ENCODE peak calls at places on chromosomes 11 and 22, in six cellular contexts. A, N, E, X, K and H are unnamed samples.

GRCh38 chr11:8056810-8057463 is 24.1 kb upstream of the TUB start:
- DNase-seq in A (no peak), N (peak; percentile 26), E (no peak), X (no peak), K (peak; percentile 49), H (peak; percentile 82)

GRCh38 chr11:130478204-130478701 is 29.8 kb downstream of the ADAMTS15 start:
- DNase-seq in A (no peak), N (peak; percentile 60), E (peak; percentile 78), X (peak; percentile 92), K (peak; percentile 91), H (peak; percentile 88)

GRCh38 chr11:118916842-118917388 is 8.8 kb downstream of the BCL9L start:
- DNase-seq in A (peak; percentile 52), N (no peak), E (peak; percentile 75), X (no peak), K (peak; percentile 68), H (peak; percentile 91)

GRCh38 chr11:131668867-131669780 is 298.7 kb downstream of the NTM start:
- DNase-seq in A (peak; percentile 74), N (peak; percentile 40), E (no peak), X (no peak), K (no peak), H (peak; percentile 71)

GRCh38 chr11:77151804-77152513 is 23.9 kb downstream of the MYO7A start:
- DNase-seq in A (no peak), N (no peak), E (no peak), X (no peak), K (peak; percentile 72), H (peak; percentile 61)

GRCh38 chr11:36699271-36699670 is 101.2 kb upstream of the RAG2 start:
- DNase-seq in A (peak; percentile 12), N (no peak), E (no peak), X (no peak), K (no peak), H (no peak)

GRCh38 chr11:94740083-94740974 is 27.8 kb upstream of the AMOTL1 start:
- DNase-seq in A (peak; percentile 71), N (no peak), E (peak; percentile 59), X (peak; percentile 87), K (no peak), H (peak; percentile 17)

GRCh38 chr11:33411751-33412150 is 154.6 kb downstream of the HIPK3 start:
- DNase-seq in A (no peak), N (no peak), E (no peak), X (no peak), K (no peak), H (no peak)

GRCh38 chr11:110438017-110438416 is 8.3 kb downstream of the FDX1 start:
- DNase-seq in A (no peak), N (no peak), E (no peak), X (no peak), K (no peak), H (no peak)

GRCh38 chr22:41830174-41830573 is 2.7 kb upstream of the SREBF2 start:
- DNase-seq in A (no peak), N (no peak), E (no peak), X (no peak), K (no peak), H (no peak)

GRCh38 chr11:129652828-129653227 is 162.8 kb upstream of the TMEM45B start:
- DNase-seq in A (no peak), N (no peak), E (no peak), X (no peak), K (peak; percentile 81), H (peak; percentile 90)

GRCh38 chr11:112106070-112106469 is 19.4 kb downstream of the SDHD start:
- DNase-seq in A (no peak), N (no peak), E (no peak), X (no peak), K (no peak), H (no peak)

GRCh38 chr11:90134420-90135003 is at the start of gene NAALAD2:
- DNase-seq in A (peak; percentile 90), N (no peak), E (peak; percentile 53), X (peak; percentile 77), K (peak; percentile 45), H (peak; percentile 56)

GRCh38 chr11:86551286-86551685 is 121.1 kb downstream of the ME3 start:
- DNase-seq in A (no peak), N (no peak), E (no peak), X (no peak), K (peak; percentile 98), H (peak; percentile 97)

GRCh38 chr11:83105167-83105566 is 33.5 kb upstream of the RAB30 start:
- DNase-seq in A (no peak), N (no peak), E (no peak), X (no peak), K (no peak), H (no peak)

GRCh38 chr11:134584001-134584561 is 172.0 kb upstream of the B3GAT1 start:
- DNase-seq in A (no peak), N (no peak), E (no peak), X (peak; percentile 40), K (no peak), H (no peak)

GRCh38 chr11:87740968-87741367 is 434.3 kb downstream of the RAB38 start:
- DNase-seq in A (no peak), N (no peak), E (no peak), X (no peak), K (no peak), H (no peak)

GRCh38 chr11:235180-235997 is 753 bp downstream of the SIRT3 start:
- DNase-seq in A (no peak), N (no peak), E (no peak), X (peak; percentile 42), K (peak; percentile 45), H (peak; percentile 29)

GRCh38 chr11:100687630-100688395 is 725 bp downstream of the ARHGAP42 start:
- DNase-seq in A (peak; percentile 71), N (peak; percentile 48), E (peak; percentile 31), X (peak; percentile 80), K (peak; percentile 84), H (peak; percentile 87)

GRCh38 chr22:42905217-42905616 is 48.1 kb upstream of the ARFGAP3 start:
- DNase-seq in A (no peak), N (peak; percentile 51), E (peak; percentile 67), X (no peak), K (no peak), H (no peak)

GRCh38 chr11:68946416-68947090 is 34.2 kb downstream of the MRGPRD start:
- DNase-seq in A (no peak), N (no peak), E (no peak), X (peak; percentile 81), K (peak; percentile 88), H (peak; percentile 89)

GRCh38 chr11:102144357-102145342 is 34.4 kb downstream of the YAP1 start:
- DNase-seq in A (peak; percentile 55), N (peak; percentile 57), E (peak; percentile 32), X (no peak), K (peak; percentile 46), H (peak; percentile 78)

GRCh38 chr11:130407978-130408377 is 20.4 kb downstream of the ADAMTS8 start:
- DNase-seq in A (no peak), N (no peak), E (peak; percentile 42), X (no peak), K (peak; percentile 67), H (peak; percentile 34)

GRCh38 chr11:14420223-14420622 is 61.2 kb upstream of the RRAS2 start:
- DNase-seq in A (no peak), N (no peak), E (no peak), X (no peak), K (no peak), H (no peak)

GRCh38 chr22:31139866-31140716 is at the start of gene PLA2G3:
- DNase-seq in A (peak; percentile 69), N (peak; percentile 78), E (no peak), X (peak; percentile 78), K (peak; percentile 65), H (peak; percentile 84)

GRCh38 chr22:31140746-31141145 is 438 bp upstream of the PLA2G3 start:
- DNase-seq in A (no peak), N (peak; percentile 57), E (no peak), X (peak; percentile 71), K (no peak), H (no peak)

GRCh38 chr22:31138126-31138525 is 2.2 kb downstream of the PLA2G3 start:
- DNase-seq in A (no peak), N (no peak), E (no peak), X (peak; percentile 62), K (no peak), H (no peak)

GRCh38 chr22:31137721-31138120 is 2.6 kb downstream of the PLA2G3 start:
- DNase-seq in A (no peak), N (no peak), E (no peak), X (peak; percentile 63), K (no peak), H (no peak)

DNA sequence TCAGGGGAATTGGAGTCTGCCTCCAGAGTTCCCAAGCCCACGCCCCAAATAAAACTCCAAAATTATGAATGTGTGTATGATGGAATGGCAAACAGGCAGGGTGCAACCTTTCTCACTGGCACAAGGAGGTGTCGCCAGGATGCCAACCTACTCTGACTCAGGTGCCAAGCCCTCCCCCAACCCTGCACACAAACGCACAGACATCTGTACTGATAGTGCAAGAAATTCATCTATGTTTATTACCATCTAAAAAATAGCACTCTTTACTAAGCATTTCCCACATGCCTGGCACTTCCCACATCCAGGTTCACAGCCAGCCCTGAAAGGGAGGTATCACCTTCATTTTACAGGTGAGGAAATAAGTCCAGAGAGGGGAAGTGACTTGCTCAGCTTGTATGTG is 1.2 kb downstream of the PLA2G3 start:
- DNase-seq in A (no peak), N (no peak), E (no peak), X (no peak), K (no peak), H (no peak)
- H3K4me3 ChIP-seq in A (no peak overlapping the region), N (no peak overlapping the region), E (no peak overlapping the region), X (no peak overlapping the region), K (no peak overlapping the region), H (no peak overlapping the region)

GRCh38 chr11:10779086-10779485 is 28.0 kb downstream of the CTR9 start:
- DNase-seq in A (no peak), N (no peak), E (no peak), X (no peak), K (no peak), H (no peak)
- H3K4me3 ChIP-seq in A (no peak overlapping the region), N (no peak overlapping the region), E (no peak overlapping the region), X (no peak overlapping the region), K (no peak overlapping the region), H (no peak overlapping the region)

DNA sequence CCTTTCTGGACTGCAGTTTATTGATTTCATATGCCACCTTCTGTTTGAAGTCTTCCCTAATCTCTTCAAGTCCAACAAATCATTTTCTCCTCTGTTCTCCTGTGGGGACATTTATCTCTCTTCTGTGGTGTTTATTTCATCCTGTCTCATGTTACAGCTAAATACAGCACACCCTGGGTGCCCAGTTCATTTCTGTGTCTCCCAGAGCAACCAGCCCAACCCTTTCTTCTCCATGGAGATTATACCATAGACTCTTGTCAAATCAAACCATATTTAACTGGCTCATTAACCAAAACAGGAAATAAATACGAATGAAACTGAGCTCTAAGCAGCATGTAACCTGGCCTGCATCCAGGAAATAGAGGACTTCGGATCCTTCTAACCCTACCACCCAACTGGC is at the start of gene MS4A8:
- DNase-seq in A (no peak), N (no peak), E (no peak), X (no peak), K (no peak), H (peak; percentile 4)
- H3K4me3 ChIP-seq in A (no peak within 1 kb of the TSS), N (no peak within 1 kb of the TSS), E (no peak within 1 kb of the TSS), X (no peak within 1 kb of the TSS), K (no peak within 1 kb of the TSS), H (no peak within 1 kb of the TSS)

GRCh38 chr22:46432164-46433068 is 96.9 kb downstream of the TRMU start:
- DNase-seq in A (no peak), N (peak; percentile 66), E (no peak), X (no peak), K (no peak), H (peak; percentile 13)
- H3K4me3 ChIP-seq in A (no peak overlapping the region), N (peak overlapping the region; percentile 30), E (peak overlapping the region; percentile 50), X (no peak overlapping the region), K (no peak overlapping the region), H (peak overlapping the region; percentile 7)